ENCODE peak calls at places on chromosomes 16 and 17, in four cellular contexts. R, C, X and H are unnamed samples.

GRCh38 chr17:28928061-28928460 is 23.3 kb downstream of the PHF12 start:
- DNase-seq in X (peak; percentile 60), C (no peak), R (no peak), H (no peak)

GRCh38 chr17:60060474-60060873 is 18.2 kb downstream of the HEATR6 start:
- DNase-seq in X (no peak), R (no peak), C (no peak), H (no peak)

GRCh38 chr16:80084163-80084562 is 456.6 kb upstream of the DYNLRB2 start:
- DNase-seq in X (no peak), R (no peak), C (no peak), H (no peak)

GRCh38 chr17:42992872-42993271 is 5.3 kb upstream of the RPL27 start:
- DNase-seq in R (no peak), X (no peak), C (no peak), H (no peak)

GRCh38 chr16:34803683-34804416 is 1344.4 kb downstream of the TP53TG3F start:
- DNase-seq in R (no peak), X (no peak), C (no peak), H (no peak)

GRCh38 chr17:13046361-13046760 is 28.5 kb upstream of the ELAC2 start:
- DNase-seq in C (no peak), R (no peak), X (no peak), H (no peak)

GRCh38 chr16:10847166-10847565 is 28.6 kb upstream of the TVP23A start:
- DNase-seq in C (no peak), R (no peak), X (no peak), H (no peak)

GRCh38 chr16:4015275-4015990 is 100.8 kb downstream of the ADCY9 start:
- DNase-seq in X (peak; percentile 58), R (peak; percentile 76), C (no peak), H (peak; percentile 91)

GRCh38 chr17:45931677-45932076 is 37.3 kb downstream of the MAPT start:
- DNase-seq in R (no peak), C (no peak), X (no peak), H (no peak)

GRCh38 chr16:57133911-57134310 is 41.5 kb downstream of the CPNE2 start:
- DNase-seq in R (no peak), X (no peak), C (no peak), H (no peak)

GRCh38 chr16:83744521-83744981 is 63.2 kb upstream of the HSBP1 start:
- DNase-seq in R (no peak), X (no peak), C (no peak), H (no peak)

GRCh38 chr17:29958947-29959657 is 17.7 kb downstream of the EFCAB5 start:
- DNase-seq in R (peak; percentile 58), C (no peak), X (no peak), H (no peak)

GRCh38 chr17:66398059-66398458 is 95.6 kb downstream of the PRKCA start:
- DNase-seq in R (no peak), C (no peak), X (no peak), H (no peak)

GRCh38 chr17:42441717-42442565 is 16.7 kb upstream of the ATP6V0A1 start:
- DNase-seq in R (no peak), C (no peak), X (no peak), H (peak; percentile 89)

GRCh38 chr17:9959377-9959981 is 54.4 kb upstream of the RCVRN start:
- DNase-seq in R (peak; percentile 74), X (peak; percentile 42), C (peak; percentile 83), H (peak; percentile 15)

GRCh38 chr16:12066823-12067222 is 90.3 kb downstream of the SNX29 start:
- DNase-seq in R (no peak), X (no peak), C (no peak), H (no peak)

GRCh38 chr16:508884-509736 is 18.4 kb upstream of the CAPN15 start:
- DNase-seq in R (no peak), X (no peak), C (no peak), H (peak; percentile 96)

GRCh38 chr16:70370924-70371323 is 24.2 kb downstream of the DDX19A start:
- DNase-seq in R (no peak), X (no peak), C (no peak), H (no peak)

GRCh38 chr16:85569615-85570212 is 43.4 kb upstream of the GSE1 start:
- DNase-seq in R (no peak), C (no peak), X (peak; percentile 96), H (no peak)
- TF ChIP-seq HMGXB4 in R (no peak), C (no peak), X (no peak), H (no peak)

DNA sequence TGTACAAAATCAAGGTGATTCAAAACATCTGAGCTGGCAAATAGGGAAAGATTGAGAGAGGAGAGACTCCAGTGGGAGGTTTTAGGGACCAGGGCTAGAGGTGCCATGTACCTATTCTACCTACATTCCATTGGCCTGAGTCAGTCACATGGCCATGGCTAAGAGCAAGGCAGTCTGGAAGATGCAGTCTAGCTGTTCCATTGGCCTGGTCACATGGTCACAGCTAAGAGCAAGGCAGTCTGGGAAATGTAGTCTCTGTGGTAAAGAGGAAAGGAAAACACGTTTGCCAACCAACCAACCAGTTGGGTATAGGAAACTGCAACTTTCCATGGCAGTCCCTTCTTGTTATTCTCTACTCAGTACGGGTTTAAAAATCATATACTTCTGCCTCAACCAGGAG is 369.1 kb downstream of the XYLT1 start:
- DNase-seq in R (peak; percentile 19), C (peak; percentile 39), X (peak; percentile 49), H (no peak)
- TF ChIP-seq HMGXB4 in R (no peak), C (no peak), X (no peak), H (no peak)

GRCh38 chr16:31134091-31134571 is 1.4 kb downstream of the PRSS8 start:
- DNase-seq in R (no peak), C (no peak), X (peak; percentile 44), H (no peak)
- TF ChIP-seq HMGXB4 in R (no peak), C (no peak), X (no peak), H (no peak)

GRCh38 chr17:58136669-58137279 is 11.4 kb upstream of the OR4D1 start:
- DNase-seq in X (peak; percentile 34), R (peak; percentile 53), C (peak; percentile 42), H (peak; percentile 45)
- TF ChIP-seq HMGXB4 in X (no peak), R (no peak), C (no peak), H (no peak)

GRCh38 chr16:30797670-30798309 is 10.8 kb upstream of the ZNF629 start:
- DNase-seq in C (no peak), X (peak; percentile 52), R (peak; percentile 51), H (peak; percentile 45)
- TF ChIP-seq HMGXB4 in C (no peak), X (no peak), R (no peak), H (no peak)